ENCODE peak calls at places on chromosomes 3 and 15, in nine cellular contexts. D is endothelial cell of umbilical vein, V is nephron progenitor cell, X is mammary epithelial cell, W is NB4, I is endothelial cell, G is progenitor cell of endocrine pancreas, L is foreskin keratinocyte, E is HFFc6. U is an unnamed sample.

GRCh38 chr15:63402498-63403253 is 21.0 kb upstream of the CA12 start:
- DNase-seq in D (peak), V (no peak), X (peak), W (peak), I (no peak), G (no peak), L (peak), E (peak), U (peak)

GRCh38 chr15:80970018-80970657 is 19.5 kb downstream of the MESD start:
- DNase-seq in D (peak), V (peak), X (peak), W (peak), I (peak), G (peak), L (peak), E (peak), U (peak)

GRCh38 chr3:99808163-99808794 is 9.4 kb upstream of the CMSS1 start:
- DNase-seq in D (peak), V (peak), X (peak), W (peak), I (peak), G (peak), L (peak), E (peak), U (peak)

GRCh38 chr3:58161435-58162398 is 49.1 kb downstream of the DNASE1L3 start:
- DNase-seq in D (peak), V (no peak), X (peak), W (peak), I (no peak), G (no peak), L (peak), E (peak), U (peak)

GRCh38 chr3:110027446-110027845 is 690.1 kb upstream of the DPPA4 start:
- DNase-seq in D (no peak), V (no peak), X (peak), W (no peak), I (no peak), G (no peak), L (peak), E (peak), U (peak)

GRCh38 chr15:50828610-50829206 is 63.2 kb upstream of the SPPL2A start:
- DNase-seq in D (no peak), V (no peak), X (peak), W (peak), I (no peak), G (no peak), L (peak), E (peak), U (no peak)

GRCh38 chr3:3806092-3806491 is 6.9 kb downstream of the LRRN1 start:
- DNase-seq in D (no peak), V (no peak), X (no peak), W (no peak), I (no peak), G (no peak), L (no peak), E (no peak), U (no peak)

GRCh38 chr15:24945711-24946110 is 9.1 kb upstream of the SNRPN start:
- DNase-seq in D (no peak), V (no peak), X (no peak), W (no peak), I (no peak), G (no peak), L (no peak), E (no peak), U (no peak)

GRCh38 chr15:27764339-27764738 is 334.8 kb downstream of the OCA2 start:
- DNase-seq in D (no peak), V (no peak), X (no peak), W (no peak), I (no peak), G (no peak), L (no peak), E (no peak), U (no peak)

GRCh38 chr15:71559098-71559497 is 251.3 kb upstream of the NR2E3 start:
- DNase-seq in D (no peak), V (no peak), X (peak), W (no peak), I (no peak), G (no peak), L (peak), E (peak), U (no peak)

GRCh38 chr3:150068440-150069157 is 97.9 kb upstream of the PFN2 start:
- DNase-seq in D (no peak), V (no peak), X (no peak), W (no peak), I (no peak), G (no peak), L (peak), E (no peak), U (no peak)

GRCh38 chr3:78804251-78805037 is 963.4 kb downstream of the ROBO1 start:
- DNase-seq in D (no peak), V (no peak), X (no peak), W (no peak), I (no peak), G (no peak), L (no peak), E (peak), U (no peak)

GRCh38 chr3:186680869-186681268 is 15.1 kb downstream of the HRG start:
- DNase-seq in D (peak), V (no peak), X (peak), W (no peak), I (no peak), G (no peak), L (peak), E (no peak), U (no peak)

GRCh38 chr15:23073890-23074631 is 34.7 kb upstream of the TUBGCP5 start:
- DNase-seq in D (no peak), V (no peak), X (peak), W (peak), I (no peak), G (no peak), L (no peak), E (no peak), U (peak)

GRCh38 chr3:170690133-170690981 is 104.5 kb upstream of the SLC7A14 start:
- DNase-seq in D (no peak), V (peak), X (no peak), W (peak), I (peak), G (peak), L (peak), E (peak), U (peak)

GRCh38 chr3:143763568-143764162 is 84.6 kb downstream of the SLC9A9 start:
- DNase-seq in D (peak), V (no peak), X (no peak), W (no peak), I (no peak), G (no peak), L (no peak), E (no peak), U (no peak)

GRCh38 chr3:13073042-13073906 is at the start of gene IQSEC1:
- DNase-seq in D (no peak), V (peak), X (no peak), W (no peak), I (peak), G (no peak), L (no peak), E (no peak), U (no peak)

GRCh38 chr3:128416578-128417150 is 50.0 kb downstream of the DNAJB8 start:
- DNase-seq in D (no peak), V (no peak), X (peak), W (peak), I (no peak), G (no peak), L (peak), E (peak), U (peak)

GRCh38 chr3:156643729-156644389 is 30.5 kb upstream of the TIPARP start:
- DNase-seq in D (peak), V (peak), X (no peak), W (peak), I (no peak), G (no peak), L (no peak), E (no peak), U (no peak)

GRCh38 chr3:138939563-138940241 is 7.2 kb downstream of the FOXL2 start:
- DNase-seq in D (no peak), V (peak), X (no peak), W (peak), I (peak), G (no peak), L (no peak), E (no peak), U (no peak)
- TF ChIP-seq CTCF in D (no peak), V (no peak), X (no peak), W (peak), I (no peak), G (peak), L (no peak), E (peak), U (no peak)

GRCh38 chr15:76963596-76963995 is 31.3 kb upstream of the PSTPIP1 start:
- DNase-seq in D (no peak), V (no peak), X (peak), W (no peak), I (no peak), G (no peak), L (peak), E (no peak), U (no peak)
- TF ChIP-seq CTCF in D (no peak), V (no peak), X (no peak), W (no peak), I (no peak), G (peak), L (peak), E (peak), U (no peak)

DNA sequence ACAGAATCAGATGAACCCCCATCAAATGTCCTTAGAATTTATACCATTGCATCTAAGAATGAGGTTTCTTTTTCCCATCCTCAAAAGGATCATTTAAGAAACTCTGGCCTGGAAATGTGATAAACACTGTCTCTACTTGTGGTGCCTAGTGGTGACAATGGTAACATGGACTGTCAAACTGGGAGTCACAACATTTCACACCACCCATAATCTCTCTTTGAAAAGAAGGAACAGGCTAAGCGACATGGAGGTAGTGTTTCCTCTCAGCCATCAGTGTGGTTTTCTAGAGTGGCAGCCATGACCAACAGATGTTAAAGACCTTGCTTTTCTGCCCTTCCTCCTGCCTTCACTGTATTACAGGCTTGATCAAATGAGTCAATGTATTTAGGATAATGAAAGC is 283.1 kb upstream of the STAC start:
- DNase-seq in D (no peak), V (no peak), X (no peak), W (no peak), I (no peak), G (no peak), L (no peak), E (no peak), U (no peak)
- TF ChIP-seq CTCF in D (no peak), V (no peak), X (no peak), W (no peak), I (no peak), G (no peak), L (no peak), E (no peak), U (no peak)

GRCh38 chr3:14543446-14543845 is 3.3 kb upstream of the GRIP2 start:
- DNase-seq in D (no peak), V (no peak), X (no peak), W (no peak), I (no peak), G (no peak), L (no peak), E (no peak), U (no peak)
- TF ChIP-seq CTCF in D (no peak), V (no peak), X (no peak), W (no peak), I (no peak), G (no peak), L (no peak), E (no peak), U (no peak)

DNA sequence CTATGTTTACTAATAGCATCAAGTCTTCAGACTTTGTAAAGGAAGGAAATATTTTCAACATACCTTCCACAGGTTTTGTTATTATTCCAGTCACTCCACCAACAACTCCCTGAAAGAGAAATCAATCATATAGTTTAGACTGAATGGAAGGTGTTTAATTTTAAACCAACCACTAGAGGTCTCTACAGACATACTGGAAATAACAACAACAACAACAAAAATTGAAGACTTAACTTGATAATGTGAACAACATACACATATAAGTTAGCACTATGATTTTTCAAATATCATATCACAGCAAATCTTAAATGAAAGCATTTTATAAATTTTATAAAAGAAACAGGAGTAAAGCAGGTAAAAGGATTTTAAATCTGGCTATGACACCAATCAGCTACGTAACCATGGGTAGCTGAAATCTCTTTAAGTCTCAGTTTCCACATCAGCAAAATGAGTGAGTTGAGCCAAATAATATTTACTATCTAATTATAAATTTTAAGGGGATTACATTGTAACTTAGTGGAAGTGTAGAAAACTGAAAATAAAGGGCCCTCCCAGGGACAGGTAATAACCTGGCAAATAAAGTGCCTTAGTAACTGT is 188.2 kb downstream of the VPS13C start:
- DNase-seq in D (peak), V (no peak), X (no peak), W (peak), I (no peak), G (no peak), L (peak), E (peak), U (no peak)
- TF ChIP-seq CTCF in D (no peak), V (peak), X (peak), W (no peak), I (peak), G (peak), L (peak), E (peak), U (peak)

DNA sequence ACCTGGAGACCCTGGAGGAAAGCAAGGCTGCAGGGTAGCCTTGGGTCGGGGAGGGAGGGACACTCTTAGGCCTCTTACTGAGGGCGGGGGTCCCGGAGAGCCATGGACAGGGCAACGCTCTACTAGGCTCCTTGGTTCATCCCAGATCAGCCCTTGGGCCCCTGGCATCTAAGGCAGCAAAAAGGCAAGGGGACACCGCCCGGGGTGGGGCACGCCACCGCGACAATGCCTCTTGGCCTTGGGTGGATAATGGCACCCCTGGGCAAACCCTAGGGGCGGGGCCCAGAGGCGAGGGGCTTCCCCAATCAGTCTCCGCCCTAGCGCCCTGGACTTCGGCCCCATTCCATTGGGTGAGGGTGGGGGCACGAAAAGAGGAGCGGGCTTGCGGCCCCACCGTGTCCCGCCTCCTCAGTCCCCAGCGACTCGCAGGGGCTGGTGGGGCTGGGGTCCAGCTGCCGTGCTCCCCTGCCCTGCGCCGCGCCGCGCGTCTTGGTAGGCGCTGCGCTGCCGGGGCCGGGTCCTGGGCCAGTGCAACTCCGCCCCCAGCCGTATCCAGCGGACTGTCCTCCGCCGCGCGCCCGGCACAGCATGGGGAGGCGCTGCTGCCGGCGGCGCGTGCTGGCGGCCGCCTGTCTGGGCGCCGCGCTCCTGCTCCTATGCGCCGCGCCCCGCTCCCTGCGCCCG is at the start of gene CHST13:
- DNase-seq in D (no peak), V (peak), X (peak), W (peak), I (peak), G (no peak), L (peak), E (no peak), U (peak)
- TF ChIP-seq CTCF in D (no peak), V (no peak), X (no peak), W (no peak), I (no peak), G (no peak), L (peak), E (no peak), U (peak)

DNA sequence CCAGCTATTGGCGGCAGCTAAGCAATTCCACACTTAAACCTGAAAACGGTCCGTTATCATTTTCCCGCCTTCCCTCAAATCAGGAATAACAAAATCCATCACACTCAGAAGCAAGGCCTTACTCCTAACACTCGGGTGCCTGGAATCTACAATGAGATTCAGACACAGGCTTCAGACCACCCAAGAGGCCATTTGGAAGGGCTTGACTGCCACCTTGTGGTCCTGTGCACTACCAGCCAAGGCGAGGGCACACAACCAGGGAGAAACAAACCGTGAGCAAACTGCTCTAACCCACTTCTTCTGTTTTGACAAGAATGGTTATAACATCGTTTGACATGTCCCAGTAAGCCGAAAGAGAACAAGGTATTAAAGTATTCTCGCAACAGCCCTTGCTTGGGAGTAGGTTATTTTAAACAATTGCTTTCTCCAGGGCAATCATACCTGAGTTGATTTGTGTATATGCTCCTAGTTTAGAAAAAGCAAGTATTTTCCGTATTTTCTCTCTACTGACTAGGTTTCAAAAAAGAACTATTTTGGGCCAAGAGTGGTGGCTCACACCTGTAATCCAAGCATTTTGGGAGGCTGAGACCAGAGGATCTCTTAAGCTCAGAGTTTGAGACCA is 40.1 kb upstream of the TAFA4 start:
- DNase-seq in D (peak), V (peak), X (peak), W (peak), I (peak), G (peak), L (peak), E (peak), U (peak)
- TF ChIP-seq CTCF in D (peak), V (peak), X (peak), W (peak), I (peak), G (peak), L (peak), E (peak), U (peak)

DNA sequence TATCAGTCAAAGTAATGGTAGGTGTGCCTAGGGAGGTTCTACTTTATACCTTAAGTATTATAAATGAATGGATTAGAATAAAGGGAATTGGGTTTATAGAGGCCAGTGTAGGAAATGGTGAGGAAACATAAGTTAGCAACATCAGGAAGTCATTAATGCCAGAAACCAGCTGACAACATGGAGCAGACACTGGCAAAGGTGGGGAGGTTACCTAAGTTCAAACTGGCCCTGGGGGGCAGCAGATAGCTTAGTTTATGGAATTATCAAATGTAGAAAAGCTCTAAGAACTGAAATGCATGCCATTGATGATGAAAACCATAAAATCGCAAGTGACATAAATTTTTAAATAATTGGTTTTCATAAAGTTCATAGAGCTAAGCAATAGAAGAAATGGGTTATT is 498.6 kb downstream of the NAALADL2 start:
- DNase-seq in D (peak), V (no peak), X (no peak), W (no peak), I (no peak), G (no peak), L (no peak), E (no peak), U (no peak)
- TF ChIP-seq CTCF in D (no peak), V (no peak), X (no peak), W (no peak), I (no peak), G (no peak), L (peak), E (no peak), U (no peak)